ENCODE peak calls at places on chromosomes 4 and X, in four cellular contexts. Z is hepatocyte, G is lung, V is dorsolateral prefrontal cortex. A is an unnamed sample.

GRCh38 chrX:106783716-106784115 is 18.8 kb upstream of the TBC1D8B start:
- DNase-seq in V (no peak), Z (no peak), G (no peak), A (no peak)

GRCh38 chr4:98289375-98289774 is 28.2 kb downstream of the RAP1GDS1 start:
- DNase-seq in V (no peak), G (no peak), Z (no peak), A (no peak)

GRCh38 chr4:177450421-177451107 is 8.3 kb upstream of the AGA start:
- DNase-seq in V (no peak), G (no peak), Z (no peak), A (no peak)

GRCh38 chr4:164087733-164088132 is 593.2 kb downstream of the TMA16 start:
- DNase-seq in G (no peak), V (no peak), Z (no peak), A (no peak)

GRCh38 chr4:110449947-110450346 is 26.0 kb upstream of the ENPEP start:
- DNase-seq in G (no peak), V (no peak), Z (peak), A (no peak)

GRCh38 chrX:11540532-11541377 is 125.0 kb downstream of the ARHGAP6 start:
- DNase-seq in G (no peak), Z (no peak), V (no peak), A (peak)

GRCh38 chrX:21905209-21905735 is 35.2 kb upstream of the SMS start:
- DNase-seq in G (no peak), V (no peak), Z (no peak), A (no peak)

GRCh38 chrX:52368368-52369055 is at the start of gene XAGE2:
- DNase-seq in V (no peak), Z (no peak), G (no peak), A (no peak)

GRCh38 chrX:7146703-7147430 is 645 bp upstream of the STS start:
- DNase-seq in V (peak), G (peak), Z (no peak), A (peak)

GRCh38 chrX:23784487-23785301 is 1.7 kb downstream of the SAT1 start:
- DNase-seq in G (no peak), V (no peak), Z (peak), A (no peak)

GRCh38 chr4:146522862-146523205 is 1.1 kb upstream of the SLC10A7 start:
- DNase-seq in V (no peak), G (no peak), Z (no peak), A (no peak)

DNA sequence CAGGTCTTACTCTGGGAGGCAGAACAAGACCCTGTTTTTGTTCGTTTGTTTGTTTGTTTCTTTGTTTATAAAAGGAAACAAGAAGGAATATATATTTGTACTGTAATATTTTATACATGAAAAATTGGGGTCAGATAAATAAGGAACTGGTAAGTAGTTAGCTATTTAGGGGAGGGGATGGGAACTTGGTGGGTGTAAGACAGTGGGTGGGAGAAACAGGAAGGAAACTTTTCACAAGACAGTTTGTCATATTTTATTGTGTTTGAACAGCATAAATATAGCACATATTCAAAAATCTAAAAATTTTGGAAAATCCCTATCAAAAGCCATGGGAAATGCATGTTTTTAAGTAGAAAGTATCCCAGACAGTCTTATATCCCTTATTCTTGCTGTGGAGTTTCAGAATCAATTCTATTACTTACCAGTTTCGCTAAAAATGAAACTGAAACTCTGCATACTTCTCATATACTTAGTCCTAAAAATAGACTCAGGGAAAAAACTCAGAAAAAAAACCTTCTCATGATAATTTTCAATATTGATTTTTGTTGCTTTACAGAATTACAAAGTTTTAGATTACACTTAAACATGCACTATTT is 22.3 kb upstream of the RASGEF1B start:
- DNase-seq in V (no peak), G (no peak), Z (no peak), A (no peak)
- H3K27ac ChIP-seq in V (no peak), G (no peak), Z (peak), A (no peak)

DNA sequence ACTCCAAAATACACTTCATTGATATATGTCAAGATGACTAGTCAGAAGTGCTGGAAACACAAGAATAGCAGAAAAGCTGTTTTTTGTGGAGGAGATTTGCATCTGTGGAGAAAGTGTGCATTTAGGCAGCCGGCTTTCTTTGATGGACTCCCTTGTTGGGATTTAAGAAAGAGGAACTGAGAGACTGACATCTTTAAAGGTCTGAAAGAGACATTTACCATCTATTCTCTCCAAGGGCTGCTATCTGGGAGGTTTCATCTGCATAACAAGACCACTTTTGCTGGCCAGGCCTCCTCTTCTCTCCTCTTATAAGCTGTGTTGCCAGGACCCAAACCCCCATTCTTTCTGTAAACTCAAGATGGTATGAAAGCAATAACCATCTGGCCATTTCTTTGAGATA is 1065.0 kb downstream of the NLGN4X start:
- DNase-seq in V (no peak), Z (no peak), G (no peak), A (no peak)
- H3K27ac ChIP-seq in V (no peak), Z (no peak), G (no peak), A (no peak)

GRCh38 chrX:1778817-1779216 is 164.0 kb downstream of the ASMT start:
- DNase-seq in Z (no peak), G (no peak), V (no peak), A (no peak)
- H3K27ac ChIP-seq in Z (no peak), G (no peak), V (no peak), A (no peak)

GRCh38 chrX:9897761-9898161 is 69.4 kb upstream of the CLDN34 start:
- DNase-seq in Z (no peak), V (no peak), G (no peak), A (no peak)
- H3K27ac ChIP-seq in Z (no peak), V (peak), G (no peak), A (no peak)

DNA sequence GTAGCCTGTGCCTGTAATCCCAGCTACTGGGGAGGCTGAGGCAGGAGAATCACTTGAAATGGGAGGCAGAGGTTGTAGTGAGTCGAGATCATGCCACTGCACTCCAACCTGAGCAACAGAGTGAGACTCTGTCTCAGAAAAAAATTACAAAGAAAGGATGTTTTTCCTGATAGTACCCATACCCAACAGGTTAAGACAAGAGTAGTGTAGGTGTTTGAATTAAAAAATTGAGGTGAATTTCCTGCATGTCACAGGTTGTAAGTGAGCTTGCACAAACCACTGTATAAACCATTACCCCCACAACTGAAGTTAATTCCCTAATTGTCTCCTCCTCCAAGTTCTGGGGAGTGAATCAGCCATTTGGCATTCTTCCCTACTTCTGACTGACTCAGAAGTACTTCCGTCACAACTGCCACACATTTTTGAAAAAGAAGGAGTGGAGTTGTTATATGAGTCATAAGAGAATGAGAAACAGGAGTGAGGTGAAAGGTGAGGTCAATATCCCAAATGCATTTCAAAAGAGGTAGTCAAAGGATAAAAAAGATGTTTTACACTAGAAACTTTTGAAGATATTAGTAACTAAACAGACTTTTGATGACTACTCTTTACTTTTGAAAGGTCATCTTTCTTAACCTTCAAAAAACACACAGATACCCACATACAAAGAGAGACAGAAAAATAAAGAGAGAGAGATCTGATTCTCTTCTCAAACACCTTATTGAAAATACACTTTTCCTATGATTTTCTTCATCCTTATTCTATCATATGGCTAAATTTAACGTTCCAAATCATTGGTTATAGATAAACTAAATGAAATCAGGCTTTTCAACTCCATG is 134.5 kb downstream of the BTC start:
- DNase-seq in V (no peak), Z (peak), G (peak), A (no peak)
- H3K27ac ChIP-seq in V (no peak), Z (peak), G (no peak), A (no peak)

GRCh38 chr4:76305033-76305687 is 1.4 kb upstream of the STBD1 start:
- DNase-seq in Z (no peak), V (no peak), G (no peak), A (no peak)
- H3K27ac ChIP-seq in Z (peak), V (no peak), G (no peak), A (no peak)